ENCODE peak calls at places on chromosomes 16 and 17, in five cellular contexts. X, F, S, L and Y are unnamed samples.

GRCh38 chr16:14486520-14487303 is 143.3 kb downstream of the PARN start:
- DNase-seq in L (peak), X (peak), S (peak), F (no peak), Y (peak)

GRCh38 chr17:13106171-13106570 is 88.3 kb upstream of the ELAC2 start:
- DNase-seq in L (no peak), S (no peak), F (no peak), X (no peak), Y (no peak)

GRCh38 chr16:56041556-56042140 is 149.6 kb upstream of the GNAO1 start:
- DNase-seq in S (peak), X (no peak), F (no peak), L (no peak), Y (no peak)

GRCh38 chr17:34672176-34672785 is 92.9 kb downstream of the TMEM132E start:
- DNase-seq in L (peak), S (no peak), X (no peak), F (no peak), Y (no peak)

GRCh38 chr16:69105501-69106361 is at the start of gene HAS3:
- DNase-seq in X (no peak), L (no peak), F (peak), S (peak), Y (peak)

GRCh38 chr17:38701504-38702165 is 3.4 kb upstream of the MLLT6 start:
- DNase-seq in F (no peak), S (no peak), L (no peak), X (peak), Y (peak)

GRCh38 chr16:9092963-9093477 is 1.6 kb downstream of the HAPSTR1 start:
- DNase-seq in F (peak), X (peak), L (no peak), S (peak), Y (no peak)

GRCh38 chr16:53504665-53505064 is 1.7 kb upstream of the AKTIP start:
- DNase-seq in S (no peak), L (peak), F (no peak), X (no peak), Y (peak)

GRCh38 chr17:59221159-59221847 is 992 bp downstream of the GDPD1 start:
- DNase-seq in L (no peak), F (peak), X (peak), S (peak), Y (no peak)

GRCh38 chr17:4304417-4305027 is 40.7 kb upstream of the ANKFY1 start:
- DNase-seq in F (no peak), L (no peak), X (peak), S (peak), Y (peak)

GRCh38 chr16:50742521-50743150 is 750 bp downstream of the CYLD start:
- DNase-seq in S (peak), F (peak), X (peak), L (no peak), Y (peak)

GRCh38 chr17:76553163-76553908 is 13.5 kb downstream of the PRCD start:
- DNase-seq in L (no peak), S (no peak), F (no peak), X (no peak), Y (no peak)

GRCh38 chr17:13544292-13544691 is 57.4 kb downstream of the HS3ST3A1 start:
- DNase-seq in F (peak), L (no peak), S (peak), X (no peak), Y (peak)

GRCh38 chr17:19379306-19380075 is 1.2 kb downstream of the MAPK7 start:
- DNase-seq in F (peak), X (no peak), L (peak), S (no peak), Y (no peak)

GRCh38 chr17:15894258-15894657 is 50.7 kb upstream of the ADORA2B start:
- DNase-seq in X (no peak), F (peak), S (no peak), L (peak), Y (no peak)

GRCh38 chr16:75804368-75804767 is 78.1 kb upstream of the CPHXL start:
- DNase-seq in L (no peak), F (no peak), S (no peak), X (no peak), Y (no peak)

GRCh38 chr17:58121925-58122324 is 26.3 kb upstream of the OR4D1 start:
- DNase-seq in X (no peak), S (no peak), L (no peak), F (no peak), Y (peak)

GRCh38 chr17:49899588-49899987 is 51.7 kb upstream of the TAC4 start:
- DNase-seq in S (no peak), F (no peak), X (no peak), L (no peak), Y (no peak)
- H3K4me3 ChIP-seq in S (no peak), F (no peak), X (no peak), L (no peak), Y (no peak)

GRCh38 chr16:23323224-23324030 is 21.3 kb downstream of the SCNN1B start:
- DNase-seq in X (no peak), F (no peak), S (no peak), L (no peak), Y (no peak)
- TF ChIP-seq CTCF in X (no peak), F (no peak), S (no peak), L (no peak), Y (no peak)

GRCh38 chr17:66965801-66966528 is 1.5 kb downstream of the CACNG4 start:
- DNase-seq in F (no peak), X (no peak), L (no peak), S (no peak), Y (no peak)
- H3K4me3 ChIP-seq in F (peak), X (no peak), L (peak), S (peak), Y (no peak)

GRCh38 chr16:77406680-77407079 is 28.2 kb downstream of the ADAMTS18 start:
- DNase-seq in S (no peak), L (no peak), X (no peak), F (no peak), Y (peak)
- TF ChIP-seq CTCF in S (no peak), L (no peak), X (peak), F (no peak), Y (peak)

DNA sequence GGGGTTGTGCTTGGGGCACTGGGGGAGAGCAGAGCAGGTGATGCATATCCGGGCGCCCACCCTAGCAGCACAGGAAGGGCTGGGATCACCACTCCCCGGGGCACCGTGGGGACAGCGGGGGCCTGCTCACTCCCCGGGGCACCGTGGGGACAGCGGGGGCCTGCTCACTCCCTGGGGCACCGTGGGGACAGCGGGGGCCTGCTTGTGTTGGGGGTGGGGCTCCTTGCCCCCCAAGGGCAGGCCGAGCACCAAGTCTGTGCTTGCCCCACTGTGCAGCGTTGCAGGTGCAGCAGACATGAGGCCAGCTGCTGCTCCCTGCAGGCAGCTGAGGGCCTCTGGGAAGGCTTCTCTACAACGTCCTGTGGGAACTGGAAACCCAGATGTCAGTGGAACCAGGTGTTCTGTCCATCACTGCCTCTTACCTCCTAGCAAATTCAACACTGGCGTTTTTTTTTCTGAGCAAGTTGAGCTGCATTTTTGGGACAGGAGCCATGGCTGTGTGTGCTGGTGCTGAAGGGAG is 25.0 kb upstream of the ZNF750 start:
- DNase-seq in F (no peak), S (peak), L (no peak), X (no peak), Y (no peak)
- H3K4me3 ChIP-seq in F (no peak), S (no peak), L (no peak), X (no peak), Y (no peak)

GRCh38 chr17:68600881-68601564 is at the start of gene FAM20A:
- DNase-seq in L (no peak), X (no peak), S (peak), F (peak), Y (peak)

GRCh38 chr17:68599091-68599872 is 1.9 kb downstream of the FAM20A start:
- DNase-seq in X (no peak), F (no peak), S (no peak), L (no peak), Y (peak)

GRCh38 chr17:68601565-68602266 is 549 bp upstream of the FAM20A start:
- DNase-seq in L (no peak), S (peak), X (no peak), F (no peak), Y (no peak)

GRCh38 chr17:68599873-68600122 is 1.4 kb downstream of the FAM20A start:
- DNase-seq in L (no peak), S (no peak), X (no peak), F (no peak), Y (no peak)

GRCh38 chr17:68600123-68600880 is 865 bp downstream of the FAM20A start:
- DNase-seq in S (peak), L (no peak), F (peak), X (no peak), Y (no peak)
- TF ChIP-seq CTCF in S (peak), L (no peak), F (peak), X (no peak), Y (no peak)

GRCh38 chr16:29649560-29650494 is 13.2 kb upstream of the SPN start:
- DNase-seq in S (no peak), F (no peak), X (no peak), L (no peak), Y (no peak)
- H3K4me3 ChIP-seq in S (no peak), F (no peak), X (no peak), L (no peak), Y (no peak)